ENCODE peak calls at places on chromosomes 16 and 17, in four cellular contexts. M, N, O and Q are unnamed samples.

GRCh38 chr17:73465851-73466250 is 154.1 kb upstream of the CDC42EP4 start:
- DNase-seq in O (no peak), N (no peak), M (no peak), Q (no peak)

GRCh38 chr17:74768069-74768762 is 7.9 kb downstream of the NAT9 start:
- DNase-seq in M (no peak), N (no peak), O (no peak), Q (no peak)

GRCh38 chr16:82891424-82891823 is 264.7 kb downstream of the CDH13 start:
- DNase-seq in O (no peak), M (no peak), N (no peak), Q (no peak)

GRCh38 chr16:56424791-56425438 is 430 bp downstream of the AMFR start:
- DNase-seq in M (no peak), O (no peak), N (no peak), Q (no peak)

GRCh38 chr16:89049484-89050118 is 44.1 kb upstream of the ACSF3 start:
- DNase-seq in O (no peak), N (no peak), M (no peak), Q (peak)

GRCh38 chr17:81043725-81044427 is 8.9 kb downstream of the BAIAP2 start:
- DNase-seq in O (no peak), M (no peak), N (no peak), Q (no peak)

GRCh38 chr17:74239169-74239568 is 25.8 kb downstream of the TTYH2 start:
- DNase-seq in M (no peak), N (no peak), O (no peak), Q (no peak)

GRCh38 chr17:59038734-59039133 is 67.9 kb downstream of the TRIM37 start:
- DNase-seq in M (no peak), N (no peak), O (no peak), Q (no peak)

GRCh38 chr17:15447928-15448579 is 19.4 kb downstream of the CDRT4 start:
- DNase-seq in N (no peak), O (no peak), M (no peak), Q (no peak)

GRCh38 chr16:66207139-66207863 is 159.2 kb upstream of the CDH5 start:
- DNase-seq in M (no peak), O (no peak), N (no peak), Q (no peak)

GRCh38 chr16:51465026-51465425 is 314.0 kb upstream of the SALL1 start:
- DNase-seq in O (no peak), N (no peak), M (no peak), Q (no peak)

GRCh38 chr16:2152695-2153506 is 2.7 kb upstream of the TRAF7 start:
- DNase-seq in M (peak), N (no peak), O (no peak), Q (no peak)

GRCh38 chr16:11857161-11857560 is 5.8 kb upstream of the RSL1D1 start:
- DNase-seq in O (no peak), N (no peak), M (no peak), Q (no peak)

GRCh38 chr16:4894276-4895150 is 42.4 kb downstream of the PPL start:
- DNase-seq in M (no peak), N (no peak), O (no peak), Q (no peak)